ENCODE peak calls at places on chromosomes 16 and 17, in five cellular contexts. One of them, this sample, is unnamed.

GRCh38 chr16:75068632-75069031 is 47.9 kb downstream of the LDHD start:
- DNase-seq in tibial artery: no peak
- DNase-seq in RWPE1: no peak
- DNase-seq in adrenal gland: no peak
- DNase-seq in upper lobe of right lung: no peak
- DNase-seq in this sample: no peak

GRCh38 chr16:27408012-27408601 is 6.1 kb downstream of the IL21R start:
- DNase-seq in tibial artery: no peak
- DNase-seq in RWPE1: peak; percentile 20
- DNase-seq in adrenal gland: no peak
- DNase-seq in upper lobe of right lung: no peak
- DNase-seq in this sample: no peak

GRCh38 chr16:28151180-28151579 is 60.6 kb downstream of the XPO6 start:
- DNase-seq in tibial artery: no peak
- DNase-seq in RWPE1: no peak
- DNase-seq in adrenal gland: no peak
- DNase-seq in upper lobe of right lung: no peak
- DNase-seq in this sample: no peak

GRCh38 chr17:58525239-58525638 is 10.8 kb upstream of the MTMR4 start:
- DNase-seq in tibial artery: peak; percentile 89
- DNase-seq in RWPE1: peak; percentile 39
- DNase-seq in adrenal gland: no peak
- DNase-seq in upper lobe of right lung: no peak
- DNase-seq in this sample: no peak

GRCh38 chr16:75732871-75733270 is 6.6 kb upstream of the CPHXL start:
- DNase-seq in tibial artery: no peak
- DNase-seq in RWPE1: no peak
- DNase-seq in adrenal gland: no peak
- DNase-seq in upper lobe of right lung: no peak
- DNase-seq in this sample: no peak

GRCh38 chr17:73722163-73722562 is 77.9 kb upstream of the SDK2 start:
- DNase-seq in tibial artery: no peak
- DNase-seq in RWPE1: no peak
- DNase-seq in adrenal gland: no peak
- DNase-seq in upper lobe of right lung: no peak
- DNase-seq in this sample: peak; percentile 5

GRCh38 chr17:40342575-40343058 is 21.9 kb downstream of the GJD3 start:
- DNase-seq in tibial artery: no peak
- DNase-seq in RWPE1: no peak
- DNase-seq in adrenal gland: no peak
- DNase-seq in upper lobe of right lung: peak; percentile 68
- DNase-seq in this sample: no peak

GRCh38 chr16:4244881-4245280 is 3.0 kb upstream of the SRL start:
- DNase-seq in tibial artery: no peak
- DNase-seq in RWPE1: no peak
- DNase-seq in adrenal gland: no peak
- DNase-seq in upper lobe of right lung: no peak
- DNase-seq in this sample: no peak

GRCh38 chr17:4009164-4009785 is 45.0 kb upstream of the ATP2A3 start:
- DNase-seq in tibial artery: no peak
- DNase-seq in RWPE1: no peak
- DNase-seq in adrenal gland: no peak
- DNase-seq in upper lobe of right lung: no peak
- DNase-seq in this sample: no peak

GRCh38 chr17:28549274-28550132 is 2.9 kb downstream of the UNC119 start:
- DNase-seq in tibial artery: no peak
- DNase-seq in RWPE1: no peak
- DNase-seq in adrenal gland: no peak
- DNase-seq in upper lobe of right lung: no peak
- DNase-seq in this sample: peak; percentile 65

GRCh38 chr16:12059216-12059769 is 82.8 kb downstream of the SNX29 start:
- DNase-seq in tibial artery: no peak
- DNase-seq in RWPE1: no peak
- DNase-seq in adrenal gland: no peak
- DNase-seq in upper lobe of right lung: peak; percentile 63
- DNase-seq in this sample: no peak

GRCh38 chr16:15502041-15502725 is 67.8 kb downstream of the BMERB1 start:
- DNase-seq in tibial artery: no peak
- DNase-seq in RWPE1: peak; percentile 83
- DNase-seq in adrenal gland: no peak
- DNase-seq in upper lobe of right lung: no peak
- DNase-seq in this sample: no peak

DNA sequence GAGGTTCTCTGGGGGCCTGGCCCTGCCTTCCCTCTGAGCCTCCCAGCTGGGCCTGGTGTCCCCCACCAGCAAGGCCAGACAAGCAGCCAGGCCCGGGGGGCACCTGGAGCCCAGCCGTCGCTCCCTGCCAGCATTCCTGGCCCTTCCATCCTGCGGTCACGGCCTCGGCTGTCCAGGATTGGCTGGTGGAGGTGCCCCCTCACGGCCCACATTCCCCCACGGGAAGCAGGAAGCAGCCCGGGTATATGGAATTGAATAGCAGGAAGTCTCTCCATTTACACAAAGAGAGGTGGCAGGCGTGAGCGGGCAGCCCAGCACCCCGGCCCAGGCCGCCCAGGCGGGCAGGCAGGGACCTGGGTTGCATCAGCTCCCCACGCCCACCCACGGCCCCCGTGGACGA is 14.5 kb downstream of the TRAF7 start:
- DNase-seq in tibial artery: no peak
- DNase-seq in RWPE1: no peak
- DNase-seq in adrenal gland: no peak
- DNase-seq in upper lobe of right lung: no peak
- DNase-seq in this sample: no peak
- H3K27ac ChIP-seq in tibial artery: no peak overlapping the region
- H3K27ac ChIP-seq in RWPE1: peak overlapping the region; percentile 67
- H3K27ac ChIP-seq in adrenal gland: no peak overlapping the region
- H3K27ac ChIP-seq in upper lobe of right lung: peak overlapping the region; percentile 68
- H3K27ac ChIP-seq in this sample: no peak overlapping the region

GRCh38 chr17:75845058-75845711 is 981 bp upstream of the UNC13D start:
- DNase-seq in tibial artery: peak; percentile 97
- DNase-seq in RWPE1: peak; percentile 70
- DNase-seq in adrenal gland: peak; percentile 93
- DNase-seq in upper lobe of right lung: peak; percentile 93
- DNase-seq in this sample: peak; percentile 52

GRCh38 chr17:75842411-75842810 is 1.8 kb downstream of the UNC13D start:
- DNase-seq in tibial artery: no peak
- DNase-seq in RWPE1: no peak
- DNase-seq in adrenal gland: no peak
- DNase-seq in upper lobe of right lung: no peak
- DNase-seq in this sample: no peak

GRCh38 chr17:75842963-75843576 is 1.1 kb downstream of the UNC13D start:
- DNase-seq in tibial artery: no peak
- DNase-seq in RWPE1: no peak
- DNase-seq in adrenal gland: no peak
- DNase-seq in upper lobe of right lung: peak; percentile 67
- DNase-seq in this sample: no peak

GRCh38 chr17:75844530-75845057 is 390 bp upstream of the UNC13D start:
- DNase-seq in tibial artery: peak; percentile 83
- DNase-seq in RWPE1: peak; percentile 41
- DNase-seq in adrenal gland: peak; percentile 66
- DNase-seq in upper lobe of right lung: peak; percentile 89
- DNase-seq in this sample: no peak

GRCh38 chr17:75843577-75844529 is at the start of gene UNC13D:
- DNase-seq in tibial artery: no peak
- DNase-seq in RWPE1: no peak
- DNase-seq in adrenal gland: no peak
- DNase-seq in upper lobe of right lung: no peak
- DNase-seq in this sample: peak; percentile 55
- H3K27ac ChIP-seq in tibial artery: peak within 1 kb of the TSS; percentile 86
- H3K27ac ChIP-seq in RWPE1: peak within 1 kb of the TSS; percentile 92
- H3K27ac ChIP-seq in adrenal gland: peak within 1 kb of the TSS; percentile 89
- H3K27ac ChIP-seq in upper lobe of right lung: peak within 1 kb of the TSS; percentile 90
- H3K27ac ChIP-seq in this sample: peak within 1 kb of the TSS; percentile 91

GRCh38 chr17:16081507-16082087 is 82.0 kb downstream of the TTC19 start:
- DNase-seq in tibial artery: no peak
- DNase-seq in RWPE1: no peak
- DNase-seq in adrenal gland: no peak
- DNase-seq in upper lobe of right lung: no peak
- DNase-seq in this sample: no peak
- H3K27ac ChIP-seq in tibial artery: no peak overlapping the region
- H3K27ac ChIP-seq in RWPE1: no peak overlapping the region
- H3K27ac ChIP-seq in adrenal gland: no peak overlapping the region
- H3K27ac ChIP-seq in upper lobe of right lung: no peak overlapping the region
- H3K27ac ChIP-seq in this sample: no peak overlapping the region

DNA sequence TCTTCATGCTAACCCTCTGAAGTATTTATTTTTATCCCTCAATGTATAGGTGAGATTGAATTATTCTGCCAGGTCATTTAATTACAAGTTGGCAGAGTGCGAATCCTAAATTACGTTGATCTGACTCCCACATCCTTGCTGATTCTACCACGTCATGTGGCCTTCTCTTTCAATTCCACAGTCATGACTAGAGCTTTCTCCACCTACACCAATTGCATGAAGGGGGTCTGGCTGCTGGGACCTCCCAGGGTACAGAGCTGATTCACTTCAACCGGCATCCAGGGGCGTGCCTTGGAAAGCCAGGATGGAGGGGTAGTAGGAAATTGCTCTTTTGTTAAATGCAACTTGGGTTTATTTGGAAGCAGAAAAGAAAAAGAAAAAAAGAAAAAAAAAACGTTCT is 41.1 kb upstream of the CDH13 start:
- DNase-seq in tibial artery: no peak
- DNase-seq in RWPE1: no peak
- DNase-seq in adrenal gland: no peak
- DNase-seq in upper lobe of right lung: no peak
- DNase-seq in this sample: no peak
- H3K27ac ChIP-seq in tibial artery: no peak overlapping the region
- H3K27ac ChIP-seq in RWPE1: no peak overlapping the region
- H3K27ac ChIP-seq in adrenal gland: no peak overlapping the region
- H3K27ac ChIP-seq in upper lobe of right lung: no peak overlapping the region
- H3K27ac ChIP-seq in this sample: no peak overlapping the region

DNA sequence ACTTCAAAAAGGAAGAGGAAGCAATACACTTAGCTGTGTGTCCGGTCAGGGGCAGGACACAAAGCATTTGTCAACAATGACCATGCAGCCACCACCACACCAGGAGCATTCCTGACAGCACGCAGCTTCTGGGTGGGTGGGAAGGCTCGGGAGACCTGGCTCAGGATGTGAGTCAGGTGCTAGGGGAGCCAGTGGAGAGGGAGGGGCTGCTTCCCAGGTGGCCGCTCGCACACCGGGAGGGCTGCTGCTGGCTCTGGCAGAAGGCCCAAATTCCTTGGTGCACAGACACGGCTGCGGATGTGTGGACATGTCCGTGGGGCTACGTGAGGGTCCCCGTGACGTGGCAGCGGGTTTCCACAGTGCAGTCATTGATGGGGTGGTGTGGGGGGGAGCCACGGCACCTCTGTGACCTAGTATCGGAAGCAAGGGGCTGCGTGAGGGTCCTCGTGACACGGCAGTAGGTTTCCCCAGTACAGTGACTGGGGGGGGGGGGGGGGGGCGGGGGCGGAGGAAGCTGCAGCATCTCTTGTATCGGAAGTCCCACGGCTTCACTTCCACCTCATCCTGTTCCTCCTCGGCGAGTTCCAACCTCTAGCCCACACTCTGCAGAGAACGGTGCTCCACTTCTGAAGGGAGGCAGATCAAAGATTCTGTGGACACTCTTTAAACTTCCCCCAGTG is 112.8 kb downstream of the ZNF778 start:
- DNase-seq in tibial artery: no peak
- DNase-seq in RWPE1: peak; percentile 90
- DNase-seq in adrenal gland: no peak
- DNase-seq in upper lobe of right lung: peak; percentile 70
- DNase-seq in this sample: peak; percentile 32
- H3K27ac ChIP-seq in tibial artery: no peak overlapping the region
- H3K27ac ChIP-seq in RWPE1: peak overlapping the region; percentile 82
- H3K27ac ChIP-seq in adrenal gland: no peak overlapping the region
- H3K27ac ChIP-seq in upper lobe of right lung: peak overlapping the region; percentile 65
- H3K27ac ChIP-seq in this sample: peak overlapping the region; percentile 62

DNA sequence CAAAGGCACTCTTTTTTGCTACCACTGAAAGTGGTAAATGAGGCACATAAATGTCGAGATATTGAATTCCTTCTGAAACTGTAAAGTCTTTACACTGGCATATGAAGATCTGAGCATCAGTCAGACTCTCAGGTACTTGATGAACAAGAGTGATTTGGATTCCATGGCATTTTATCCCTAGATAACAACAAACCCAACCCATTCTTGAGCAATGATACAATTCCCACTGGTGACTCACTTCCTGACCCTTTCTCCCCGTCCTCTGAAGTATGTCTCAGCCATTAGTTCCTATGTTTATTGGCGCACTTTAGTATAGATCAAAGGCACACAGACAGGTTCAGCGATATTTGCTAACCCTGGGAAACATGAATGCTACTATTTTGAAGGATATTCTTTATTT is 147.0 kb upstream of the RBFOX1 start:
- DNase-seq in tibial artery: no peak
- DNase-seq in RWPE1: no peak
- DNase-seq in adrenal gland: no peak
- DNase-seq in upper lobe of right lung: no peak
- DNase-seq in this sample: no peak
- H3K27ac ChIP-seq in tibial artery: no peak overlapping the region
- H3K27ac ChIP-seq in RWPE1: no peak overlapping the region
- H3K27ac ChIP-seq in adrenal gland: no peak overlapping the region
- H3K27ac ChIP-seq in upper lobe of right lung: no peak overlapping the region
- H3K27ac ChIP-seq in this sample: no peak overlapping the region

This sample was measured in effector memory CD4-positive, alpha-beta T cell.